ENCODE peak calls at places on chromosomes 11 and 22, in five cellular contexts. E, T, O, I and Q are unnamed samples.

GRCh38 chr11:135075740-135076139 is 663.7 kb upstream of the B3GAT1 start:
- DNase-seq in E (peak), T (peak), O (no peak), I (peak), Q (peak)

GRCh38 chr11:12235549-12235944 is 125.2 kb downstream of the MICAL2 start:
- DNase-seq in E (no peak), T (no peak), O (no peak), I (no peak), Q (no peak)

GRCh38 chr22:37198290-37199102 is 10.4 kb upstream of the C1QTNF6 start:
- DNase-seq in E (peak), T (peak), O (peak), I (peak), Q (no peak)

GRCh38 chr11:28833670-28834069 is 725.5 kb downstream of the METTL15 start:
- DNase-seq in E (no peak), T (no peak), O (peak), I (no peak), Q (no peak)

GRCh38 chr22:23066200-23067022 is 3.9 kb upstream of the GNAZ start:
- DNase-seq in E (no peak), T (no peak), O (no peak), I (no peak), Q (no peak)

GRCh38 chr11:32821517-32821916 is 8.2 kb upstream of the PRRG4 start:
- DNase-seq in E (no peak), T (no peak), O (no peak), I (no peak), Q (no peak)

GRCh38 chr11:19953909-19954308 is 206.4 kb downstream of the DBX1 start:
- DNase-seq in E (no peak), T (no peak), O (peak), I (no peak), Q (no peak)

GRCh38 chr11:15933896-15934625 is 422.3 kb downstream of the SOX6 start:
- DNase-seq in E (no peak), T (no peak), O (no peak), I (no peak), Q (no peak)

GRCh38 chr11:19597194-19597593 is 115.4 kb upstream of the NAV2 start:
- DNase-seq in E (no peak), T (no peak), O (peak), I (no peak), Q (no peak)

GRCh38 chr11:8058216-8058615 is 22.8 kb upstream of the TUB start:
- DNase-seq in E (no peak), T (no peak), O (no peak), I (no peak), Q (no peak)

GRCh38 chr11:62012451-62013265 is 45.2 kb upstream of the FTH1 start:
- DNase-seq in E (no peak), T (no peak), O (no peak), I (no peak), Q (no peak)

GRCh38 chr11:2416765-2417164 is 16.2 kb downstream of the TSSC4 start:
- DNase-seq in E (no peak), T (no peak), O (no peak), I (no peak), Q (no peak)

GRCh38 chr11:26820739-26821138 is 98.9 kb upstream of the SLC5A12 start:
- DNase-seq in E (no peak), T (no peak), O (peak), I (no peak), Q (no peak)

GRCh38 chr11:106152013-106152412 is 74.6 kb downstream of the AASDHPPT start:
- DNase-seq in E (no peak), T (no peak), O (no peak), I (no peak), Q (no peak)

GRCh38 chr11:111730871-111731591 is 35.2 kb downstream of the PPP2R1B start:
- DNase-seq in E (no peak), T (no peak), O (no peak), I (no peak), Q (no peak)

GRCh38 chr11:7524831-7525230 is 11.0 kb downstream of the PPFIBP2 start:
- DNase-seq in E (no peak), T (no peak), O (no peak), I (no peak), Q (no peak)

GRCh38 chr11:133531971-133532651 is at the start of gene OPCML:
- DNase-seq in E (no peak), T (no peak), O (no peak), I (no peak), Q (no peak)